ENCODE peak calls at places on chromosomes 1 and 21, in four cellular contexts. One of them, this sample, is unnamed.
A peak's percentile ranks its signal among the peaks of the same experiment; 100 is the strongest.

GRCh38 chr1:157073944-157074685 is 25.5 kb downstream of the ETV3L start:
- DNase-seq in EH: peak; percentile 75
- DNase-seq in kidney: peak; percentile 81
- DNase-seq in COR-L47: no peak
- DNase-seq in this sample: no peak

GRCh38 chr1:227482021-227482299 is 81.4 kb upstream of the ZNF678 start:
- DNase-seq in EH: no peak
- DNase-seq in kidney: no peak
- DNase-seq in COR-L47: no peak
- DNase-seq in this sample: no peak

GRCh38 chr1:21262282-21263051 is 27.8 kb downstream of the ECE1 start:
- DNase-seq in EH: peak; percentile 92
- DNase-seq in kidney: peak; percentile 90
- DNase-seq in COR-L47: no peak
- DNase-seq in this sample: peak; percentile 16

GRCh38 chr1:168643152-168643551 is 66.7 kb downstream of the XCL1 start:
- DNase-seq in EH: peak; percentile 6
- DNase-seq in kidney: no peak
- DNase-seq in COR-L47: no peak
- DNase-seq in this sample: no peak

GRCh38 chr1:230858236-230858820 is 10.0 kb downstream of the C1orf198 start:
- DNase-seq in EH: no peak
- DNase-seq in kidney: no peak
- DNase-seq in COR-L47: no peak
- DNase-seq in this sample: no peak

GRCh38 chr21:14479387-14479786 is 66.7 kb downstream of the SAMSN1 start:
- DNase-seq in EH: no peak
- DNase-seq in kidney: no peak
- DNase-seq in COR-L47: no peak
- DNase-seq in this sample: no peak

GRCh38 chr1:224203243-224204016 is 20.4 kb downstream of the DEGS1 start:
- DNase-seq in EH: peak; percentile 87
- DNase-seq in kidney: peak; percentile 90
- DNase-seq in COR-L47: no peak
- DNase-seq in this sample: no peak

GRCh38 chr21:21230672-21231071 is 232.5 kb downstream of the NCAM2 start:
- DNase-seq in EH: peak; percentile 10
- DNase-seq in kidney: no peak
- DNase-seq in COR-L47: no peak
- DNase-seq in this sample: no peak

GRCh38 chr1:85374160-85374559 is 90.8 kb downstream of the DDAH1 start:
- DNase-seq in EH: peak; percentile 86
- DNase-seq in kidney: no peak
- DNase-seq in COR-L47: no peak
- DNase-seq in this sample: no peak

GRCh38 chr21:43191521-43191920 is 22.7 kb downstream of the CRYAA start:
- DNase-seq in EH: no peak
- DNase-seq in kidney: peak; percentile 33
- DNase-seq in COR-L47: no peak
- DNase-seq in this sample: no peak

GRCh38 chr1:27342778-27343638 is 1.2 kb downstream of the SYTL1 start:
- DNase-seq in EH: no peak
- DNase-seq in kidney: peak; percentile 84
- DNase-seq in COR-L47: peak; percentile 68
- DNase-seq in this sample: peak; percentile 42

GRCh38 chr1:107110346-107110745 is 30.5 kb upstream of the NTNG1 start:
- DNase-seq in EH: no peak
- DNase-seq in kidney: no peak
- DNase-seq in COR-L47: no peak
- DNase-seq in this sample: no peak

GRCh38 chr21:30463713-30464112 is 16.5 kb downstream of the KRTAP19-1 start:
- DNase-seq in EH: no peak
- DNase-seq in kidney: no peak
- DNase-seq in COR-L47: peak; percentile 13
- DNase-seq in this sample: no peak

GRCh38 chr1:40711465-40712404 is 20.2 kb downstream of the NFYC start:
- DNase-seq in EH: peak; percentile 68
- DNase-seq in kidney: no peak
- DNase-seq in COR-L47: no peak
- DNase-seq in this sample: no peak

GRCh38 chr1:230120949-230121381 is 53.9 kb downstream of the GALNT2 start:
- DNase-seq in EH: no peak
- DNase-seq in kidney: no peak
- DNase-seq in COR-L47: peak; percentile 80
- DNase-seq in this sample: no peak

GRCh38 chr1:200253774-200254495 is 155.9 kb downstream of the ZNF281 start:
- DNase-seq in EH: peak; percentile 47
- DNase-seq in kidney: no peak
- DNase-seq in COR-L47: no peak
- DNase-seq in this sample: no peak

GRCh38 chr1:85818371-85818770 is 110.1 kb upstream of the ZNHIT6 start:
- DNase-seq in EH: peak; percentile 88
- DNase-seq in kidney: no peak
- DNase-seq in COR-L47: no peak
- DNase-seq in this sample: no peak

GRCh38 chr1:37858931-37859506 is 373 bp downstream of the MTF1 start:
- DNase-seq in EH: peak; percentile 38
- DNase-seq in kidney: no peak
- DNase-seq in COR-L47: no peak
- DNase-seq in this sample: no peak

GRCh38 chr1:113542221-113542701 is 151.9 kb downstream of the MAGI3 start:
- DNase-seq in EH: peak; percentile 92
- DNase-seq in kidney: no peak
- DNase-seq in COR-L47: no peak
- DNase-seq in this sample: no peak

GRCh38 chr1:27348861-27349783 is 7.3 kb downstream of the SYTL1 start:
- DNase-seq in EH: peak; percentile 40
- DNase-seq in kidney: peak; percentile 87
- DNase-seq in COR-L47: peak; percentile 81
- DNase-seq in this sample: peak; percentile 78

GRCh38 chr1:110259770-110260169 is 49.7 kb downstream of the KCNC4 start:
- DNase-seq in EH: no peak
- DNase-seq in kidney: no peak
- DNase-seq in COR-L47: no peak
- DNase-seq in this sample: no peak

GRCh38 chr21:29293495-29293894 is 5.2 kb upstream of the BACH1 start:
- DNase-seq in EH: no peak
- DNase-seq in kidney: no peak
- DNase-seq in COR-L47: no peak
- DNase-seq in this sample: no peak

GRCh38 chr1:58597991-58598390 is 20.9 kb upstream of the TACSTD2 start:
- DNase-seq in EH: no peak
- DNase-seq in kidney: no peak
- DNase-seq in COR-L47: no peak
- DNase-seq in this sample: no peak

GRCh38 chr1:1853593-1854257 is 37.2 kb downstream of the GNB1 start:
- DNase-seq in EH: no peak
- DNase-seq in kidney: no peak
- DNase-seq in COR-L47: no peak
- DNase-seq in this sample: no peak

GRCh38 chr1:14626869-14627607 is 28.6 kb downstream of the KAZN start:
- DNase-seq in EH: no peak
- DNase-seq in kidney: peak; percentile 90
- DNase-seq in COR-L47: no peak
- DNase-seq in this sample: no peak

GRCh38 chr1:229972600-229973296 is 94.3 kb upstream of the GALNT2 start:
- DNase-seq in EH: peak; percentile 6
- DNase-seq in kidney: no peak
- DNase-seq in COR-L47: no peak
- DNase-seq in this sample: no peak

GRCh38 chr1:80779278-80779677 is 1021.5 kb upstream of the ADGRL2 start:
- DNase-seq in EH: no peak
- DNase-seq in kidney: no peak
- DNase-seq in COR-L47: no peak
- DNase-seq in this sample: no peak

GRCh38 chr1:230849451-230850194 is 18.7 kb downstream of the C1orf198 start:
- DNase-seq in EH: peak; percentile 99
- DNase-seq in kidney: peak; percentile 89
- DNase-seq in COR-L47: no peak
- DNase-seq in this sample: no peak

GRCh38 chr1:153626477-153626928 is 802 bp downstream of the S100A13 start:
- DNase-seq in EH: no peak
- DNase-seq in kidney: peak; percentile 18
- DNase-seq in COR-L47: no peak
- DNase-seq in this sample: no peak

GRCh38 chr1:229150518-229150917 is 120.4 kb upstream of the RAB4A start:
- DNase-seq in EH: no peak
- DNase-seq in kidney: no peak
- DNase-seq in COR-L47: no peak
- DNase-seq in this sample: no peak

GRCh38 chr1:58762806-58763205 is 21.0 kb downstream of the JUN start:
- DNase-seq in EH: peak; percentile 88
- DNase-seq in kidney: no peak
- DNase-seq in COR-L47: no peak
- DNase-seq in this sample: no peak